ENCODE peak calls at places on chromosomes 2 and 18, in five cellular contexts. K, O, U, X and Z are unnamed samples. For H3K4me1, the result is how much of the 10 kb centered on the place peaks cover.

GRCh38 chr2:950627-950992 is at the start of gene SNTG2:
- DNase-seq in K (no peak), O (no peak), U (peak), X (peak), Z (peak)

GRCh38 chr2:120955427-120955826 is 219.8 kb downstream of the GLI2 start:
- DNase-seq in K (peak), O (no peak), U (no peak), X (no peak), Z (no peak)

GRCh38 chr2:58240595-58240937 is 559 bp downstream of the FANCL start:
- DNase-seq in K (no peak), O (peak), U (no peak), X (no peak), Z (peak)

GRCh38 chr18:46296656-46297055 is 192.5 kb downstream of the HAUS1 start:
- DNase-seq in K (no peak), O (no peak), U (no peak), X (no peak), Z (no peak)

GRCh38 chr18:58286793-58287625 is 243.0 kb downstream of the NEDD4L start:
- DNase-seq in K (no peak), O (no peak), U (no peak), X (no peak), Z (no peak)

GRCh38 chr2:149972039-149972438 is 384.5 kb upstream of the MMADHC start:
- DNase-seq in K (peak), O (no peak), U (no peak), X (no peak), Z (no peak)

GRCh38 chr2:170716851-170717598 is 1.9 kb downstream of the SP5 start:
- DNase-seq in K (peak), O (no peak), U (peak), X (peak), Z (peak)

GRCh38 chr2:164710252-164710633 is 89.0 kb upstream of the GRB14 start:
- DNase-seq in K (peak), O (no peak), U (no peak), X (no peak), Z (peak)

GRCh38 chr2:235726554-235726953 is 232.7 kb downstream of the AGAP1 start:
- DNase-seq in K (no peak), O (no peak), U (no peak), X (no peak), Z (no peak)

GRCh38 chr18:48947583-48947982 is 3.2 kb downstream of the SMAD7 start:
- DNase-seq in K (no peak), O (peak), U (peak), X (no peak), Z (peak)

DNA sequence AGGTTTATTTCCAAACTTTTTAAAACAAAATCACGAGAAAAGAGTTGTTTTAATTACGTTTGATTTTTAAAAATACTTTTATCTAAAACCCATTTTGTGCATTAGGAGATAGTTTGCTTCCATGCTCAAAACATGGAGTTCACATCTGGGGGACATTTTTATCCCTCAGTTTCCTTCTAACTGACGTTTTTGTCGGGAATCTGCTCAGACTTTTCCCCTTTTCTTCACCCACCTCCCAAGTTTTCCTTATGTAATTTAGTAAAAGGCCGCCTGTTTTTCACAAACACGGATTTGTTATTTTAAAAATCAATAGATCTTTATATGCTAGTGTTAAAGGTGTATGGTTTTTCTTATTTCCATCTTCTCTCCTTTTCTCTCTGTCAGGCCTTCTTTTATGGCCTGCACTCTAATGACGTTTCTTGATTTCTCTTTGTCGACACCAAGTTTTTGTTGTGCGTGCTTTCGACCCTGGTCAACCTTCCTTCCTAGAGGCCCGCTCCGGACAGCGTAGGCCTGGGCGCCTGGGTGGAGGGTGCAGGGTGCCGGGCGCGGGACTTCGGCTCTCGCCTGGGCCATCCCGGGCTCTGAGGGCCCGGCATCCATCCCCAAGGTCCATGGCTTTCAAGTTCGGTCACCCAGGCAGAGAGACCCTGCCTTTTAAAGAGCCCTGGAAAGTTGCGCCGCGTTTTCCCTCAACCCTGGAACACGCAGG is 3.9 kb upstream of the SATB2 start:
- DNase-seq in K (no peak), O (no peak), U (no peak), X (no peak), Z (no peak)
- H3K4me3 ChIP-seq in K (peak), O (no peak), U (no peak), X (no peak), Z (no peak)

DNA sequence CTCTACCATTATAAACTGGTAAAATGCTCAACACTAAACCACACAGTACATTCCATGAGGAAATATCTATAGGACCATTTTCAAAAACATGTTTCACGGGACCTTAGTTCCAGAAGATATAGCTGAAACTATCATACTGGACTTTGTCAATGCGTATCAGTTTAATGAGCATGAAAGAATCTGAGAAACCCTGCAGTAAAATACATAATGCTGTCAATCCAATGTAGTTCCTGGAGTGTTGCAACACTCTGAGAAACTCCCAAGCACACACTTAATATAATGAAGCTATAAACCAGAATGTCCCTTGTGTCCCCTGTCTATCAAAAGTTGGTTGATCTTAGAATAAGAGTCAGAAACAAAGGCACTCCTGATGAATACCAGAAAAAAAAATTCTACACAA is 16.2 kb downstream of the IWS1 start:
- DNase-seq in K (peak), O (no peak), U (no peak), X (no peak), Z (peak)
- H3K4me1 ChIP-seq in K (under half), O (under half), U (under half), X (under half), Z (under half)

GRCh38 chr2:63514237-63514716 is 74.0 kb downstream of the WDPCP start:
- DNase-seq in K (no peak), O (no peak), U (no peak), X (no peak), Z (no peak)
- H3K4me3 ChIP-seq in K (no peak), O (no peak), U (no peak), X (no peak), Z (no peak)

DNA sequence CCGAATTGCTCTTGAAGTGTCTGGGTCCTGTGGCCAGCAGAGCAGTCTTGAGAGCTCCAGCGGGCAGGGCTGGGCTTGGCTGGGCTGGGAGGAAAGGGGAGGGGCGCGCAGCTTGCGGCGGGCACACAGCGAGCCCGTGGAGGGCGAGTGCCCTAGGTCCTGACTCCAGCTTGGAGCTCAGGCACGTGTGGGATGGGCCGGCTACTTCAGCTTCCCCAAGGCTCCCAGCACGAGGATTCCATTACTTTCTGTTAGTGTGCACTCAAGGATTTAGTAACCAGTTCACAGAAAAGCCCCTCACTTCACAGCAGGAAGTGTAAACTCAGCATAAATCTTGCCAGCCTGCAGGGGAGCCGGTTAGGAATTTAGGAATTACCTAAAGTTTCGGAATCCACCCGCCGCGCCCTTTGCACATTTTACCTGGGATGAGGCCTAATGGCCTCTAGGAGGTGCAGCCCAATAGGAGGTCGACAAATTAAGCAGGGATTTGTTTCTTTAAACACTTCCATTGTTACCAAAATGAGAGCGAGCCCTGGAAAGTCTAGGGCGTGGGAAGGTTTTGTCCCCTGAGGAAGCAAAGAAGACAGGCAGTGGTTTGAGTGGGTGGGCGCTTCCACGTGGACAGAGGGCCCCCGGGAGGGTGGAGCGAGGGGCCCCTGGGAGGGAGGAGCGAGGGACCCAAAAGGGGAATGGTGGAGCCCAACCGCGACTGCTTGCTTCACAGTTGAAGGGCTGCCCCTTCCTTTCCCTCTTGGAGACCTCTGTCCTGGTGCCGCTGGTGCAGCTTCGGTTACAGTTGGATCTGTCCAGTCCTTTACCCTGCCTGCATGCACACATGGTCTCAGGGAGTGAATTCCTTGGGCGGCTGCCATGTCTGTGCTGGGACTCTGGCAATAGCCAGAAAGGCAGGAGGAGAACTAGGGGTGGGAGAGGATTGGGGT is 93.3 kb downstream of the CTAGE1 start:
- DNase-seq in K (peak), O (no peak), U (peak), X (peak), Z (peak)
- H3K4me1 ChIP-seq in K (under half), O (under half), U (under half), X (under half), Z (under half)

GRCh38 chr2:41720298-41720697 is 327.5 kb upstream of the PKDCC start:
- DNase-seq in K (no peak), O (no peak), U (no peak), X (no peak), Z (no peak)
- H3K4me3 ChIP-seq in K (peak), O (no peak), U (no peak), X (no peak), Z (no peak)

GRCh38 chr2:180519276-180519675 is 461.1 kb upstream of the UBE2E3 start:
- DNase-seq in K (peak), O (peak), U (no peak), X (no peak), Z (no peak)
- H3K4me1 ChIP-seq in K (under half), O (under half), U (under half), X (under half), Z (under half)

DNA sequence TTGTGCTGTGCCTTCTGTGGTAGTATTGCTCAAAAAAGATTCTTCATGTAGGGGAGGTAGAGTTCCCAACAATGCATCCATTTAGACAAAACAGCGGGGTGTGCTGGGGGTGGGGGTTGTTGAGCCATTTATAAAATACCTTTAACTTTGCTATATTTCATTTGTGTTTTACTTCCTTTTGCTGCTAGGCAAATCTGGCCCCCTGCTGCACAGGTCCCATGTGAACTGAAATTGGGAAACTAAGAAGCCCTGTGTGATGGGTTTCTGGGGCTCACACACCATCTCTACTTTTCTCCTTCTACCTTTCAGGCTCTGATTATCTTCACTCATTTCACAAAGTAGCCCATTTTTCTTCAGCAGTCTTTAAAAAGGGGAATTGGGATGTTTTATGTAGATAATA is 52.7 kb upstream of the ITGA4 start:
- DNase-seq in K (no peak), O (no peak), U (no peak), X (no peak), Z (no peak)
- H3K4me3 ChIP-seq in K (no peak), O (no peak), U (no peak), X (no peak), Z (no peak)

DNA sequence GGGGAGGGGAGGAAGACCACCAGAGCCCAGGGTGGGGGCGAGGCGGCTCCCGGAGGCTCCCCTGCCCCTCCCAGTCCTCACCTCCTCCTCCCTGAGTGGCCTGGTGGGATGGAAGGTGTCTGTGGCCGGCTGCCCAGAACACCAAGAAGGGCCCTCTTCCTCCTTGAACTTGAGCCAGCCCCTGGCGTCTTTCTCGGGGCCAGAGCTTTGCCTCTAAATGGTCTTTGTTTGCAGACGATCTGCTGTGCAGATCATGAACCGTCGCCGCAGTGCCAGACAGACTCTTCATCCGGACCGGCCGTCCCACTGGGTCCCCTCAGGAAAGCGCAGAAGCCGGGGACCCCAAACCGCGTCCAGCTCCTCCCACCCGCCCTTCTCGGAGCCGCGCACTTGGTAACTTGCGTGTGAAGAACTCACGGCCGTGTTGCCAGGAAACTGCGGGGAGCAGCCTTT is 41.2 kb downstream of the PTGR3 start:
- DNase-seq in K (peak), O (no peak), U (no peak), X (no peak), Z (no peak)
- H3K4me1 ChIP-seq in K (under half), O (under half), U (under half), X (under half), Z (under half)

GRCh38 chr2:98702896-98703620 is 27.9 kb downstream of the MGAT4A start:
- DNase-seq in K (peak), O (no peak), U (no peak), X (no peak), Z (peak)
- H3K4me3 ChIP-seq in K (no peak), O (no peak), U (no peak), X (no peak), Z (no peak)